ENCODE peak calls at places on chromosomes 13 and 19, in six cellular contexts. Y is HFF-Myc, Q is GM12878, B is adrenal gland, Z is fibroblast of pulmonary artery, P is Panc1. U is an unnamed sample.
A peak's percentile ranks its signal among the peaks of the same experiment; 100 is the strongest.

GRCh38 chr13:24842533-24843278 is 78.7 kb downstream of the RNF17 start:
- DNase-seq in Y (no peak), Q (no peak), B (no peak), Z (no peak), P (no peak), U (no peak)

GRCh38 chr19:1266818-1267440 is 2.2 kb upstream of the CIRBP start:
- DNase-seq in Y (no peak), Q (no peak), B (peak; percentile 77), Z (peak; percentile 58), P (no peak), U (peak; percentile 82)

GRCh38 chr13:26628706-26629105 is 71.2 kb downstream of the WASF3 start:
- DNase-seq in Y (no peak), Q (no peak), B (no peak), Z (peak; percentile 56), P (no peak), U (no peak)

GRCh38 chr19:49858591-49858985 is 7.6 kb downstream of the PTOV1 start:
- DNase-seq in Y (no peak), Q (no peak), B (peak; percentile 95), Z (no peak), P (no peak), U (no peak)

GRCh38 chr13:113327391-113327765 is 30.3 kb downstream of the LAMP1 start:
- DNase-seq in Y (no peak), Q (no peak), B (no peak), Z (no peak), P (no peak), U (no peak)

GRCh38 chr19:41936416-41936850 is 8.2 kb upstream of the ERFL start:
- DNase-seq in Y (no peak), Q (no peak), B (no peak), Z (no peak), P (no peak), U (no peak)

GRCh38 chr13:24670927-24671326 is 9.3 kb upstream of the ATP12A start:
- DNase-seq in Y (no peak), Q (no peak), B (no peak), Z (peak; percentile 18), P (no peak), U (no peak)

GRCh38 chr19:51123381-51124186 is 1.1 kb upstream of the SIGLEC9 start:
- DNase-seq in Y (no peak), Q (no peak), B (peak; percentile 48), Z (no peak), P (no peak), U (no peak)

GRCh38 chr13:60001892-60002291 is 161.8 kb downstream of the DIAPH3 start:
- DNase-seq in Y (no peak), Q (no peak), B (no peak), Z (no peak), P (no peak), U (no peak)

GRCh38 chr19:21610787-21611186 is 105.4 kb downstream of the ZNF429 start:
- DNase-seq in Y (no peak), Q (no peak), B (no peak), Z (no peak), P (no peak), U (no peak)

GRCh38 chr13:74825170-74825948 is 656.6 kb downstream of the TBC1D4 start:
- DNase-seq in Y (peak; percentile 26), Q (no peak), B (no peak), Z (peak; percentile 93), P (no peak), U (no peak)

GRCh38 chr13:79108914-79109643 is 297.0 kb downstream of the RBM26 start:
- DNase-seq in Y (no peak), Q (peak; percentile 16), B (no peak), Z (no peak), P (no peak), U (peak; percentile 20)

GRCh38 chr19:1992759-1993260 is 22.7 kb downstream of the BTBD2 start:
- DNase-seq in Y (no peak), Q (no peak), B (peak; percentile 43), Z (no peak), P (no peak), U (peak; percentile 24)

GRCh38 chr13:109483369-109483768 is 303.0 kb downstream of the IRS2 start:
- DNase-seq in Y (no peak), Q (no peak), B (no peak), Z (peak; percentile 19), P (no peak), U (no peak)

GRCh38 chr19:34499155-34499834 is 17.7 kb downstream of the WTIP start:
- DNase-seq in Y (no peak), Q (no peak), B (no peak), Z (no peak), P (no peak), U (no peak)

GRCh38 chr13:81051873-81052272 is 710.9 kb upstream of the SPRY2 start:
- DNase-seq in Y (no peak), Q (no peak), B (no peak), Z (peak; percentile 38), P (no peak), U (no peak)

GRCh38 chr13:44068737-44069136 is 189.0 kb downstream of the LACC1 start:
- DNase-seq in Y (no peak), Q (no peak), B (no peak), Z (peak; percentile 65), P (no peak), U (no peak)

GRCh38 chr19:30670011-30670329 is 297.8 kb downstream of the ZNF536 start:
- DNase-seq in Y (no peak), Q (no peak), B (no peak), Z (no peak), P (no peak), U (no peak)

GRCh38 chr19:29887498-29887897 is 54.5 kb upstream of the URI1 start:
- DNase-seq in Y (no peak), Q (no peak), B (peak; percentile 39), Z (peak; percentile 18), P (no peak), U (no peak)

GRCh38 chr19:4064073-4064550 is 2.6 kb downstream of the ZBTB7A start:
- DNase-seq in Y (no peak), Q (no peak), B (peak; percentile 50), Z (peak; percentile 38), P (no peak), U (no peak)

GRCh38 chr13:95188128-95188527 is 113.1 kb downstream of the ABCC4 start:
- DNase-seq in Y (no peak), Q (no peak), B (peak; percentile 15), Z (no peak), P (no peak), U (no peak)

GRCh38 chr19:27777726-27778125 is 1435.2 kb downstream of the UQCRFS1 start:
- DNase-seq in Y (no peak), Q (no peak), B (no peak), Z (no peak), P (no peak), U (no peak)

GRCh38 chr19:2494447-2495129 is 18.7 kb downstream of the GADD45B start:
- DNase-seq in Y (no peak), Q (no peak), B (peak; percentile 87), Z (peak; percentile 85), P (no peak), U (peak; percentile 75)

GRCh38 chr13:74773263-74773662 is 639.1 kb upstream of the KLF12 start:
- DNase-seq in Y (no peak), Q (no peak), B (no peak), Z (no peak), P (no peak), U (no peak)

GRCh38 chr19:55226788-55227187 is 1.8 kb downstream of the TMEM86B start:
- DNase-seq in Y (no peak), Q (no peak), B (no peak), Z (no peak), P (no peak), U (no peak)

GRCh38 chr13:41018583-41018909 is 570 bp downstream of the ELF1 start:
- DNase-seq in Y (no peak), Q (no peak), B (no peak), Z (no peak), P (no peak), U (no peak)

GRCh38 chr19:43438291-43439162 is 23.8 kb downstream of the TEX101 start:
- DNase-seq in Y (peak; percentile 98), Q (no peak), B (peak; percentile 10), Z (peak; percentile 88), P (no peak), U (no peak)

GRCh38 chr19:30651066-30651465 is 278.9 kb downstream of the ZNF536 start:
- DNase-seq in Y (no peak), Q (no peak), B (no peak), Z (no peak), P (no peak), U (no peak)

GRCh38 chr19:45160870-45161714 is at the start of gene NKPD1:
- DNase-seq in Y (no peak), Q (no peak), B (no peak), Z (no peak), P (no peak), U (no peak)

GRCh38 chr19:52200044-52200443 is 10.2 kb downstream of the PPP2R1A start:
- DNase-seq in Y (no peak), Q (no peak), B (peak; percentile 68), Z (peak; percentile 85), P (no peak), U (no peak)

GRCh38 chr19:22627526-22627925 is 6.6 kb upstream of the ZNF492 start:
- DNase-seq in Y (no peak), Q (no peak), B (no peak), Z (no peak), P (no peak), U (no peak)

GRCh38 chr13:47835470-47836228 is 165.4 kb downstream of the SUCLA2 start:
- DNase-seq in Y (no peak), Q (no peak), B (no peak), Z (no peak), P (no peak), U (no peak)
- H3K4me3 ChIP-seq in Y (no peak overlapping the region), Q (peak overlapping the region; percentile 48), B (no peak overlapping the region), Z (no peak overlapping the region), P (peak overlapping the region; percentile 28), U (no peak overlapping the region)

GRCh38 chr13:48733739-48734329 is 80.1 kb downstream of the CYSLTR2 start:
- DNase-seq in Y (no peak), Q (no peak), B (no peak), Z (no peak), P (no peak), U (no peak)

GRCh38 chr13:48730971-48731658 is 77.4 kb downstream of the CYSLTR2 start:
- DNase-seq in Y (no peak), Q (no peak), B (peak; percentile 43), Z (peak; percentile 83), P (no peak), U (no peak)

GRCh38 chr13:48728226-48728625 is 74.5 kb downstream of the CYSLTR2 start:
- DNase-seq in Y (no peak), Q (no peak), B (no peak), Z (no peak), P (no peak), U (no peak)

GRCh38 chr13:48728876-48729275 is 75.1 kb downstream of the CYSLTR2 start:
- DNase-seq in Y (no peak), Q (no peak), B (no peak), Z (no peak), P (no peak), U (no peak)

GRCh38 chr13:48731957-48732569 is 78.3 kb downstream of the CYSLTR2 start:
- DNase-seq in Y (no peak), Q (no peak), B (peak; percentile 66), Z (peak; percentile 35), P (no peak), U (peak; percentile 33)
- TF ChIP-seq CTCF in Y (peak; percentile 88), Q (peak; percentile 59), B (peak; percentile 77), Z (peak; percentile 48), P (peak; percentile 78), U (peak; percentile 84)

GRCh38 chr13:97266734-97267417 is 44.7 kb downstream of the MBNL2 start:
- DNase-seq in Y (no peak), Q (no peak), B (no peak), Z (peak; percentile 24), P (no peak), U (no peak)
- H3K4me3 ChIP-seq in Y (no peak overlapping the region), Q (no peak overlapping the region), B (no peak overlapping the region), Z (no peak overlapping the region), P (no peak overlapping the region), U (no peak overlapping the region)

GRCh38 chr13:64248371-64249065 is 2832.9 kb upstream of the PCDH20 start:
- DNase-seq in Y (no peak), Q (no peak), B (no peak), Z (peak; percentile 8), P (no peak), U (no peak)
- TF ChIP-seq CTCF in Y (no peak), Q (no peak), B (no peak), Z (no peak), P (no peak), U (no peak)

U was measured in GM06990.